ENCODE peak calls at places on chromosomes 11 and 22, in four cellular contexts. S is cardiac fibroblast; P is T-helper 1 cell; E is effector memory CD4-positive, alpha-beta T cell. D is an unnamed sample.

GRCh38 chr22:21621025-21621424 is 8.8 kb downstream of the YDJC start:
- DNase-seq in E (no peak), P (no peak), S (no peak), D (no peak)

GRCh38 chr11:124825876-124826275 is 25.7 kb upstream of the MSANTD2 start:
- DNase-seq in E (no peak), S (no peak), P (no peak), D (no peak)

GRCh38 chr11:98495601-98496000 is 525.1 kb upstream of the CNTN5 start:
- DNase-seq in E (no peak), S (peak; percentile 1), P (no peak), D (no peak)

GRCh38 chr11:10456519-10456918 is 1.5 kb downstream of the AMPD3 start:
- DNase-seq in S (no peak), P (no peak), E (no peak), D (no peak)

GRCh38 chr22:48071305-48071704 is 1308.9 kb downstream of the TBC1D22A start:
- DNase-seq in S (no peak), E (no peak), P (no peak), D (no peak)

GRCh38 chr11:73359930-73360742 is 16.1 kb upstream of the RELT start:
- DNase-seq in P (no peak), S (peak; percentile 63), E (no peak), D (no peak)

GRCh38 chr11:19872526-19873135 is 160.0 kb downstream of the NAV2 start:
- DNase-seq in S (no peak), P (no peak), E (no peak), D (no peak)

GRCh38 chr22:29716814-29717213 is 3.0 kb upstream of the CABP7 start:
- DNase-seq in E (no peak), S (peak; percentile 84), P (no peak), D (no peak)

GRCh38 chr22:38754247-38755154 is 1.3 kb downstream of the SUN2 start:
- DNase-seq in S (peak; percentile 84), P (no peak), E (no peak), D (no peak)

GRCh38 chr11:120332822-120333716 is 3.1 kb upstream of the ARHGEF12 start:
- DNase-seq in S (peak; percentile 40), E (no peak), P (no peak), D (no peak)

GRCh38 chr11:13694115-13694514 is 25.6 kb downstream of the FAR1 start:
- DNase-seq in P (no peak), E (no peak), S (no peak), D (no peak)

GRCh38 chr22:48309115-48309705 is 1518.5 kb downstream of the BRD1 start:
- DNase-seq in S (no peak), E (no peak), P (no peak), D (no peak)

GRCh38 chr11:118907051-118907748 is 18.5 kb downstream of the BCL9L start:
- DNase-seq in P (peak; percentile 58), E (peak; percentile 78), S (peak; percentile 79), D (peak; percentile 79)

GRCh38 chr22:50139843-50140415 is 30.6 kb upstream of the PANX2 start:
- DNase-seq in P (no peak), E (no peak), S (no peak), D (no peak)

GRCh38 chr11:132056689-132057088 is 686.3 kb downstream of the NTM start:
- DNase-seq in P (no peak), S (peak; percentile 81), E (no peak), D (no peak)

GRCh38 chr11:96157517-96157873 is 185.5 kb downstream of the MAML2 start:
- DNase-seq in P (no peak), S (no peak), E (no peak), D (no peak)

GRCh38 chr11:3137486-3138177 is 27.5 kb downstream of the OSBPL5 start:
- DNase-seq in E (no peak), S (no peak), P (no peak), D (no peak)

GRCh38 chr11:35260342-35260985 is 121.5 kb downstream of the CD44 start:
- DNase-seq in S (peak; percentile 79), E (no peak), P (no peak), D (no peak)

GRCh38 chr11:86802601-86803051 is 2.3 kb downstream of the PRSS23 start:
- DNase-seq in S (peak; percentile 67), E (no peak), P (no peak), D (no peak)

GRCh38 chr22:20206709-20207215 is 55.9 kb upstream of the CCDC188 start:
- DNase-seq in P (no peak), E (no peak), S (peak; percentile 21), D (no peak)

GRCh38 chr11:19705936-19706335 is 6.7 kb upstream of the NAV2 start:
- DNase-seq in E (no peak), S (no peak), P (no peak), D (no peak)

GRCh38 chr11:6719588-6719987 is 36.4 kb upstream of the MRPL17 start:
- DNase-seq in E (no peak), P (no peak), S (peak; percentile 8), D (no peak)

D was measured in activated T-helper 9 cell treated with anti-CD3 and anti-CD28 coated beads, Interleukin-2, amount 50 U/mL, for 16 hours.